ENCODE peak calls at places on chromosomes 5 and 9, in eight cellular contexts. S is tibial artery, U is psoas muscle, Z is heart left ventricle, C is A673, Y is uterus, A is bronchial epithelial cell, W is GM23338. P is an unnamed sample. For H3K27me3, the result is how much of the 10 kb centered on the place peaks cover.

GRCh38 chr5:108481355-108481931 is 99.5 kb upstream of the FBXL17 start:
- DNase-seq in W (peak), Y (no peak), U (no peak), S (no peak), Z (no peak), A (peak), C (peak), P (no peak)

GRCh38 chr5:58502032-58502431 is 10.8 kb downstream of the GAPT start:
- DNase-seq in A (no peak), U (no peak), Z (no peak), C (no peak), S (no peak), W (peak), Y (no peak), P (no peak)

GRCh38 chr5:95487880-95488279 is 66.9 kb downstream of the SKIC3 start:
- DNase-seq in C (no peak), A (no peak), Z (no peak), Y (no peak), U (no peak), S (no peak), W (no peak), P (no peak)

GRCh38 chr9:1729631-1730030 is 285.5 kb upstream of the SMARCA2 start:
- DNase-seq in A (no peak), W (no peak), S (no peak), Y (no peak), C (no peak), Z (no peak), U (no peak), P (no peak)

GRCh38 chr9:107707419-107707837 is 217.9 kb upstream of the KLF4 start:
- DNase-seq in W (no peak), S (no peak), Y (no peak), C (no peak), Z (no peak), U (no peak), A (peak), P (peak)

GRCh38 chr5:38379360-38379827 is 121.0 kb downstream of the EGFLAM start:
- DNase-seq in U (no peak), W (peak), A (no peak), Y (no peak), Z (no peak), S (no peak), C (peak), P (no peak)

GRCh38 chr5:140806834-140807775 is at the start of gene PCDHA4:
- DNase-seq in S (no peak), Y (peak), W (peak), U (peak), Z (no peak), A (no peak), C (peak), P (no peak)

GRCh38 chr5:169670769-169671525 is 33.9 kb downstream of the DOCK2 start:
- DNase-seq in C (no peak), U (no peak), A (no peak), Z (no peak), W (no peak), Y (no peak), S (no peak), P (no peak)

GRCh38 chr5:50724-51499 is 41.1 kb upstream of the PLEKHG4B start:
- DNase-seq in S (no peak), C (no peak), W (peak), Y (no peak), A (no peak), Z (no peak), U (no peak), P (no peak)

DNA sequence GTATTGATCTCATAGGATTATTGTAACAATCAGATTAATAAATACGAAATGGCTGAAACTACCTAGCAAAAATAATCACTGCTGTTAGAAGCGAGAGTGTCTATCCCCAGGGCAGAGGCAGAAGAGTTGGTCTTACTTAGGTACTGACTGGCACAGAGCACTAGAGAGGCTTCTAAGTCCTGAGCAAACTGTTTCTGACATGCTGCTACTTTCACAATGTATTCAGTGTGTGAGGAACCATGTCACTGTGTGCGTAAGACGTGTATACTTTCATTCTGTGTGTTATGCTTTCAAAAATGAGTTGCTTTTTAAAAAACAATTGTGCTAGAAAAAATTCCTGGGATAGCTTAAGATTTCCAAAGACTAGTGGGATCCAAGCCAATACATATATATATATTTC is 5.5 kb upstream of the KLHL9 start:
- DNase-seq in U (no peak), Z (no peak), Y (no peak), S (no peak), C (no peak), W (no peak), A (no peak), P (no peak)
- H3K27me3 ChIP-seq in U (under half), Z (under half), Y (under half), S (under half), C (under half), W (under half), A (under half), P (under half)

DNA sequence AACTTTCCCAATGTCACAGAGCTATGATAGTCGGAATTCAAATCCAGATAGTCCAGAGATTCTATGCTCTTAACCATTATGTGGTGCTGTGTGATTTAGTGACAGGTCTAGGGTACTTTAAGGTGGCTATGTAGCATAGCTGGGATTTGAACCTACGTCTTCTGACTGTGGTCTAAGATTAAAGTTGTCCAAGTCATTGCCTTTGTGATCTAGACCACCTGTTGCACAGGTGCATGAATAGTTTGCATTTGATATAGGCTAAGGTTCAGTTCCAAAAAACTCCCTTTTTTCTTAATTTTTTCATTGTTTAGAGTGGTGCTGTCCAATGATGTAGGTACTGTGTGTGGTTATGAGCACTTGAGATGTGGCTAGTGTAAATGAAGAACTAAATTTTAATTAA is 2.5 kb downstream of the PAIP2 start:
- DNase-seq in S (no peak), U (no peak), W (no peak), Z (no peak), C (no peak), Y (no peak), A (no peak), P (no peak)
- TF ChIP-seq CTCF in S (no peak), U (no peak), W (no peak), Z (no peak), C (no peak), Y (no peak), A (no peak), P (no peak)

GRCh38 chr5:68647743-68648142 is 432.2 kb downstream of the PIK3R1 start:
- DNase-seq in Y (no peak), Z (no peak), U (no peak), S (no peak), W (no peak), A (no peak), C (no peak), P (no peak)
- H3K4me3 ChIP-seq in Y (no peak), Z (no peak), U (no peak), S (no peak), W (no peak), A (no peak), C (no peak), P (no peak)

GRCh38 chr5:90549729-90550275 is 8.8 kb upstream of the ADGRV1 start:
- DNase-seq in Y (no peak), W (no peak), A (no peak), U (no peak), C (no peak), Z (no peak), S (no peak), P (no peak)

GRCh38 chr5:90553711-90554110 is 4.9 kb upstream of the ADGRV1 start:
- DNase-seq in U (no peak), C (no peak), W (no peak), Z (no peak), S (no peak), Y (no peak), A (peak), P (no peak)

GRCh38 chr5:90549223-90549622 is 9.4 kb upstream of the ADGRV1 start:
- DNase-seq in W (no peak), S (no peak), Y (no peak), A (no peak), U (no peak), Z (no peak), C (no peak), P (no peak)

GRCh38 chr5:90551376-90551775 is 7.2 kb upstream of the ADGRV1 start:
- DNase-seq in U (no peak), C (no peak), A (no peak), Z (no peak), S (no peak), Y (no peak), W (no peak), P (no peak)

DNA sequence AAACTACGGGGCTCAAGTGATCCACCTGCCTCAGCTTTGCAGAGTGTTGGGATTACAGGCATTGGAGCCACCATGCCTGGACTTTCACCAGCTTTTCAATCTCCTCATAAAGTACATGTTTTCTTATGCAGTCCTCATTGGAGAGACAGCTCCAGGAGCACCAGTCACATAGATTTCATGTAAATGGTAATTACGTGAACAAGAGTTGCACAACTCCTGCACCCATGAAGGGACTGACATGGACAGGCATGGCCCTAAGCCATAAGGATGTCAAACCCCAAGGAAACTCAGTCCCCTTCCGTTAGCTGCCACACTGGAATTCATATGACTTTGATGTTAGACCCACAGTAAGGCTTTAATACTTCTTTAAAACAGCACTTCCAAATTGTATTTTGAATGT is 7.6 kb upstream of the ADGRV1 start:
- DNase-seq in Y (no peak), A (no peak), S (no peak), W (no peak), Z (no peak), U (no peak), C (no peak), P (no peak)
- H3K27me3 ChIP-seq in Y (under half), A (under half), S (under half), W (under half), Z (under half), U (under half), C (under half), P (under half)

GRCh38 chr9:136438548-136438908 is 1.1 kb downstream of the INPP5E start:
- DNase-seq in Y (no peak), S (no peak), A (peak), U (no peak), W (peak), C (no peak), Z (no peak), P (no peak)

GRCh38 chr9:136437430-136437829 is 2.2 kb downstream of the INPP5E start:
- DNase-seq in Z (no peak), W (no peak), Y (no peak), U (no peak), A (peak), C (no peak), S (no peak), P (no peak)

GRCh38 chr9:136439550-136440408 is at the start of gene INPP5E:
- DNase-seq in U (peak), Y (peak), C (peak), S (peak), A (peak), W (peak), Z (peak), P (no peak)

GRCh38 chr9:136438909-136439549 is 616 bp downstream of the INPP5E start:
- DNase-seq in S (no peak), Z (no peak), W (peak), C (peak), Y (no peak), A (peak), U (no peak), P (no peak)

GRCh38 chr9:136437839-136438547 is 1.7 kb downstream of the INPP5E start:
- DNase-seq in C (peak), S (no peak), W (no peak), A (peak), Y (no peak), U (no peak), Z (no peak), P (no peak)
- TF ChIP-seq CTCF in C (no peak), S (no peak), W (no peak), A (no peak), Y (no peak), U (no peak), Z (no peak), P (no peak)